ENCODE peak calls at places on chromosomes 4 and X, in six cellular contexts. One of them, this sample, is unnamed.

GRCh38 chr4:2266181-2266580 is 4.3 kb upstream of the MXD4 start:
- DNase-seq in HT-29: no peak
- DNase-seq in HTR-8/SVneo: no peak
- DNase-seq in transverse colon: no peak
- DNase-seq in NCI-H774: no peak
- DNase-seq in B cell: no peak
- DNase-seq in this sample: peak; percentile 77

GRCh38 chrX:71292669-71293379 is 8.7 kb upstream of the ITGB1BP2 start:
- DNase-seq in HT-29: no peak
- DNase-seq in HTR-8/SVneo: peak; percentile 64
- DNase-seq in transverse colon: no peak
- DNase-seq in NCI-H774: no peak
- DNase-seq in B cell: no peak
- DNase-seq in this sample: no peak

GRCh38 chrX:42530027-42530426 is 247.9 kb downstream of the PPP1R2C start:
- DNase-seq in HT-29: no peak
- DNase-seq in HTR-8/SVneo: no peak
- DNase-seq in transverse colon: no peak
- DNase-seq in NCI-H774: no peak
- DNase-seq in B cell: no peak
- DNase-seq in this sample: no peak

GRCh38 chr4:169117591-169118081 is 107.6 kb upstream of the CBR4 start:
- DNase-seq in HT-29: no peak
- DNase-seq in HTR-8/SVneo: no peak
- DNase-seq in transverse colon: no peak
- DNase-seq in NCI-H774: no peak
- DNase-seq in B cell: no peak
- DNase-seq in this sample: no peak

GRCh38 chrX:87583679-87584078 is 66.1 kb downstream of the KLHL4 start:
- DNase-seq in HT-29: peak; percentile 73
- DNase-seq in HTR-8/SVneo: no peak
- DNase-seq in transverse colon: no peak
- DNase-seq in NCI-H774: no peak
- DNase-seq in B cell: no peak
- DNase-seq in this sample: no peak

GRCh38 chr4:177236889-177237288 is 72.8 kb upstream of the NEIL3 start:
- DNase-seq in HT-29: no peak
- DNase-seq in HTR-8/SVneo: no peak
- DNase-seq in transverse colon: no peak
- DNase-seq in NCI-H774: no peak
- DNase-seq in B cell: no peak
- DNase-seq in this sample: no peak

GRCh38 chrX:118523920-118524319 is 28.3 kb downstream of the DOCK11 start:
- DNase-seq in HT-29: no peak
- DNase-seq in HTR-8/SVneo: no peak
- DNase-seq in transverse colon: no peak
- DNase-seq in NCI-H774: no peak
- DNase-seq in B cell: no peak
- DNase-seq in this sample: no peak

GRCh38 chrX:24017674-24018073 is 9.3 kb downstream of the KLHL15 start:
- DNase-seq in HT-29: no peak
- DNase-seq in HTR-8/SVneo: no peak
- DNase-seq in transverse colon: no peak
- DNase-seq in NCI-H774: no peak
- DNase-seq in B cell: no peak
- DNase-seq in this sample: no peak

GRCh38 chr4:5609265-5610007 is 98.9 kb downstream of the EVC2 start:
- DNase-seq in HT-29: no peak
- DNase-seq in HTR-8/SVneo: no peak
- DNase-seq in transverse colon: no peak
- DNase-seq in NCI-H774: peak; percentile 94
- DNase-seq in B cell: no peak
- DNase-seq in this sample: no peak

GRCh38 chrX:143437439-143437838 is 79.8 kb downstream of the SPANXN3 start:
- DNase-seq in HT-29: peak; percentile 32
- DNase-seq in HTR-8/SVneo: peak; percentile 2
- DNase-seq in transverse colon: no peak
- DNase-seq in NCI-H774: no peak
- DNase-seq in B cell: no peak
- DNase-seq in this sample: no peak

GRCh38 chr4:185535818-185536729 is 767 bp upstream of the PDLIM3 start:
- DNase-seq in HT-29: no peak
- DNase-seq in HTR-8/SVneo: no peak
- DNase-seq in transverse colon: peak; percentile 23
- DNase-seq in NCI-H774: no peak
- DNase-seq in B cell: no peak
- DNase-seq in this sample: peak; percentile 71

This sample was measured in uterus.